ENCODE peak calls at places on chromosomes 16 and 17, in six cellular contexts. F is right lobe of liver, E is HFF-Myc, Q is Daoy, G is GM12891, L is EL. I is an unnamed sample.

GRCh38 chr16:75996491-75996890 is 270.2 kb upstream of the CPHXL start:
- DNase-seq in F (no peak), E (no peak), Q (peak; percentile 43), G (no peak), L (no peak), I (no peak)

GRCh38 chr16:84509032-84509950 is 4.8 kb upstream of the MEAK7 start:
- DNase-seq in F (peak; percentile 16), E (no peak), Q (no peak), G (no peak), L (no peak), I (no peak)

GRCh38 chr17:75051941-75052340 is 4.9 kb downstream of the KCTD2 start:
- DNase-seq in F (no peak), E (no peak), Q (no peak), G (no peak), L (no peak), I (no peak)

GRCh38 chr17:1111599-1112443 is 68.0 kb downstream of the ABR start:
- DNase-seq in F (no peak), E (no peak), Q (peak; percentile 92), G (no peak), L (no peak), I (no peak)

GRCh38 chr17:78789663-78790181 is 7.6 kb upstream of the CYTH1 start:
- DNase-seq in F (peak; percentile 83), E (no peak), Q (no peak), G (no peak), L (peak; percentile 59), I (no peak)

GRCh38 chr17:73705594-73705993 is 61.3 kb upstream of the SDK2 start:
- DNase-seq in F (no peak), E (peak; percentile 17), Q (peak; percentile 93), G (no peak), L (no peak), I (peak; percentile 68)

GRCh38 chr16:31876955-31877828 is 3.6 kb downstream of the ZNF267 start:
- DNase-seq in F (no peak), E (peak; percentile 52), Q (peak; percentile 82), G (no peak), L (peak; percentile 82), I (peak; percentile 93)

GRCh38 chr17:79038545-79039135 is 14.7 kb downstream of the C1QTNF1 start:
- DNase-seq in F (no peak), E (no peak), Q (peak; percentile 87), G (no peak), L (peak; percentile 91), I (peak; percentile 41)

GRCh38 chr17:17819561-17819995 is 17.2 kb downstream of the SREBF1 start:
- DNase-seq in F (peak; percentile 91), E (peak; percentile 74), Q (peak; percentile 95), G (peak; percentile 64), L (peak; percentile 91), I (peak; percentile 67)

GRCh38 chr16:31132303-31132978 is 3.1 kb downstream of the PRSS8 start:
- DNase-seq in F (no peak), E (no peak), Q (no peak), G (no peak), L (no peak), I (no peak)

GRCh38 chr16:22198547-22199293 is 7.4 kb upstream of the EEF2K start:
- DNase-seq in F (no peak), E (no peak), Q (no peak), G (no peak), L (no peak), I (peak; percentile 62)

GRCh38 chr16:46607529-46607928 is 13.7 kb downstream of the SHCBP1 start:
- DNase-seq in F (no peak), E (no peak), Q (no peak), G (no peak), L (peak; percentile 54), I (peak; percentile 3)

I was measured in Caki2.